ENCODE peak calls at places on chromosome 13, in six cellular contexts. P is ovary, X is right cardiac atrium, V is NT2/D1, A is GM23248, K is cardiac muscle cell. F is an unnamed sample.

GRCh38 chr13:75153834-75154233 is 328.1 kb downstream of the TBC1D4 start:
- DNase-seq in K (peak; percentile 85), X (no peak), A (peak; percentile 66), V (no peak), P (no peak), F (no peak)

GRCh38 chr13:41487222-41487621 is 29.9 kb downstream of the RGCC start:
- DNase-seq in V (no peak), A (no peak), X (no peak), P (no peak), K (no peak), F (no peak)

GRCh38 chr13:34931572-34931971 is 10.5 kb upstream of the NBEA start:
- DNase-seq in P (no peak), A (peak; percentile 23), K (peak; percentile 68), X (no peak), V (no peak), F (peak; percentile 36)

GRCh38 chr13:67123165-67123564 is 107.0 kb downstream of the PCDH9 start:
- DNase-seq in P (no peak), A (no peak), X (no peak), K (no peak), V (no peak), F (no peak)

GRCh38 chr13:27005556-27005955 is 166.1 kb downstream of the USP12 start:
- DNase-seq in K (peak; percentile 52), X (no peak), A (no peak), P (no peak), V (no peak), F (no peak)

GRCh38 chr13:27952931-27953670 is 16.0 kb downstream of the CDX2 start:
- DNase-seq in X (no peak), V (no peak), K (no peak), A (no peak), P (no peak), F (no peak)

GRCh38 chr13:110409581-110409992 is 102.5 kb downstream of the COL4A2 start:
- DNase-seq in K (peak; percentile 75), X (peak; percentile 61), P (no peak), A (no peak), V (no peak), F (peak; percentile 66)

GRCh38 chr13:53191091-53191490 is 162.5 kb downstream of the OLFM4 start:
- DNase-seq in X (no peak), A (peak; percentile 35), V (peak; percentile 86), K (peak; percentile 47), P (no peak), F (no peak)

GRCh38 chr13:88623150-88623549 is 952.0 kb downstream of the SLITRK5 start:
- DNase-seq in X (no peak), P (no peak), K (no peak), A (no peak), V (no peak), F (no peak)

GRCh38 chr13:48775804-48776203 is 122.1 kb downstream of the CYSLTR2 start:
- DNase-seq in P (no peak), A (peak; percentile 96), V (no peak), X (no peak), K (peak; percentile 86), F (peak; percentile 86)

GRCh38 chr13:48678316-48678715 is 24.6 kb downstream of the CYSLTR2 start:
- DNase-seq in P (no peak), A (no peak), V (no peak), X (no peak), K (no peak), F (no peak)

GRCh38 chr13:59103004-59103768 is 1060.5 kb downstream of the DIAPH3 start:
- DNase-seq in A (no peak), K (peak; percentile 82), X (no peak), V (no peak), P (no peak), F (no peak)

GRCh38 chr13:87295636-87296035 is 375.5 kb upstream of the SLITRK5 start:
- DNase-seq in V (no peak), K (no peak), P (no peak), X (no peak), A (no peak), F (no peak)

GRCh38 chr13:112184261-112184660 is 117.3 kb downstream of the SOX1 start:
- DNase-seq in A (no peak), V (no peak), P (no peak), K (no peak), X (no peak), F (no peak)
- H3K9me3 ChIP-seq in A (no peaks in the 10 kb centered on the region), V (no peaks in the 10 kb centered on the region), P (no peaks in the 10 kb centered on the region), K (no peaks in the 10 kb centered on the region), X (no peaks in the 10 kb centered on the region), F (peaks cover 35% of the 10 kb centered on the region)

DNA sequence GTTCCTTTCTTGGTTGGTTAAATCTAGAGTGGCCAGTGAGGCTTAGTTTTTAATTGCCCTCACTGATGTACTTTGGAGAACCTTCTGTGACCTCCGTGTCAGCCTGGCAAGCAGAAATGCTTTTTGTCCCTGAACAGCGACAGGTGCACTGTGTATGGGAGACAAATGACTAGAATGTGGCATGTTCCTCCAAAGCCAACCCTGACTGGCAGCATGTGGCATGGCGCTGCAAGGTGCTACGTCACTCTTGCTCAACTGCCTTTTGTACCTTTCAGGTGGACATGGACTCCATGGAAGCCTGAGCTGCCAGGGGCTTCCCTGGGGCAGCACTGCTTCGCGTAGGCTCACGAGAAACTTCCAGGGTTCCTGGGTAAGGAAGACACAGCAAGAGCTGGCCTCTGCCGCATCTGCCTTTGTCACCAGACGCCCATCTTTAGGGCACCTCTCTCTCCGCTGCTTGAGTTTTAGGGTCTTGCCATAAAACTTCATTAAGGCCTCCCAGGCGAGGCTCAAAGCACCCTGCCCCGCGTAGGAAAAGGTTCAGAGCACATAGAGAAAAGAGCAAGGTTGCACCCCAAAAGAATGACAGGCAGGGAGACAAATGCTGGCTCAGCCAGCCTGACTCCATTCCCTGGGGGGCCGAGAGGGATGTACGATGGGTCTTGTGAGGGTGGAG is 167.1 kb upstream of the SOX1 start:
- DNase-seq in A (no peak), K (no peak), V (no peak), X (no peak), P (no peak), F (no peak)
- H3K9me3 ChIP-seq in A (no peaks in the 10 kb centered on the region), K (no peaks in the 10 kb centered on the region), V (no peaks in the 10 kb centered on the region), X (no peaks in the 10 kb centered on the region), P (no peaks in the 10 kb centered on the region), F (peaks cover 38% of the 10 kb centered on the region)

DNA sequence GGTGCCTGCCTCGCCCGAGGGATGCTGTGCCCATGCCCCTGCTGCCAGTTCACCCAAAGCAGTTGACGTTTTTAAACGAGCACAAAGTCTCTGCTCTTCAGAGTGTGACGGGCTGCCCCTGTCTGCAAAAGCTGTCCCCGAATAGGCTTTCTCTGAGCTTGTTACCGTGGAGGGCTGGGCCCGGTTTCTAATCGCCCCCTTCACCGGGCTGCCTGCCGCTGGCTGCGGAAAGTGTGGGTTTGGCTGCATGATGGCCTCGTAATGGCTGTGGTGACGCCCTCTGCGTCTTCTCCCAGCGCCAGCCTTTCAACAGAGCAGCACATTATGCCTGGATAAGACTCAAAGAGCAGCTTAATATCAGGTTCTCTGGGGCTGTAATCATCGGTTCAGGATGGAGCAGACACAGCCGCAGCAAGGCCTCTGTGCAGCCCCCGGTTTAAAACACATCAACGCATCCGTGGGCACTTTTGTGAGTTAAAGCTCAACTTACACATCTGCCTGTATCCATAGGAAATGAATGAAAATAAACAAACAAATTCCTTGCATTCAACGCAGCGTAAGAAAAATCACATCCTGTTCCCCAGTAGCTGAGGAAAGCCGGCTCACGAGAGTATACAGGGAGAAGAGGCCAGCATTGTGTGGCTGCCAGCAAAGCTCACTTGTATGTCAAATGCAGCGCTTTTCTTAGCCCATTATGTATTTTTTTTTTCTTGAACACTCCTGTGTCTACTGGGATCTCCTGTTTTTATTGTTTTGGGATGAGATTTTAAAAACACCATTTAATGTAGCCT is 166.4 kb upstream of the SOX1 start:
- DNase-seq in V (no peak), K (no peak), A (no peak), X (no peak), P (no peak), F (no peak)
- H3K9me3 ChIP-seq in V (no peaks in the 10 kb centered on the region), K (no peaks in the 10 kb centered on the region), A (no peaks in the 10 kb centered on the region), X (no peaks in the 10 kb centered on the region), P (no peaks in the 10 kb centered on the region), F (peaks cover 33% of the 10 kb centered on the region)

DNA sequence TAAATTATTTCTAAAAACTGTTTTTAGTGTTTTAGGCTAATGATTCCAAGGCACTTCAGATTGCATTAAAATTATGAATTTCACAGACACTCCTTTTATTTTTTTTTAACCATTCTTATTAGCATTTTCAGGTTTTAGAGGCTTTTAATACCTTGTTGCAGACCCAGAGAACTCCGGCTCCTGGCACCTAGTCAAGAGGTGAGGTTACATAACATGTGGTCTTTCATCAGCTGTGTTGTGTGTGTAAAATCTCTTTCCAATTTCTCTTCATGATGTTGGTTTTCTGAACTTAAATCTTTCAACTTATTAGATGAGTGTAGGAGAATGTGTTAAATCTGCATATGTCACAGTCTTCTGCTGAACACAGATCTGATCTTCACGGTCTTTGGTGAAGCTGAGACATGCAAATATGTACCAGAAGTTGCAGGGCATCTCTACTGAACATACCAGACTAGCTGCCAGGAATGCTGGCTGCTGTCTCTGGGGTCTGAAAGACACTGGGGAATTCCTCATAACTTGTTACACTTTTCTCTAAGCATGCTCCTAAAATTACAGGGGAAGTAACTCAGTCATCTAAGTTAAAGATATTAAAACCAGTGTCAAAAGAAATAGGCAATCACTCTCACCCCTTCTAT is 1165.3 kb downstream of the EFNB2 start:
- DNase-seq in K (peak; percentile 8), A (no peak), V (no peak), P (no peak), X (no peak), F (no peak)
- H3K9me3 ChIP-seq in K (no peaks in the 10 kb centered on the region), A (no peaks in the 10 kb centered on the region), V (no peaks in the 10 kb centered on the region), P (no peaks in the 10 kb centered on the region), X (no peaks in the 10 kb centered on the region), F (no peaks in the 10 kb centered on the region)

DNA sequence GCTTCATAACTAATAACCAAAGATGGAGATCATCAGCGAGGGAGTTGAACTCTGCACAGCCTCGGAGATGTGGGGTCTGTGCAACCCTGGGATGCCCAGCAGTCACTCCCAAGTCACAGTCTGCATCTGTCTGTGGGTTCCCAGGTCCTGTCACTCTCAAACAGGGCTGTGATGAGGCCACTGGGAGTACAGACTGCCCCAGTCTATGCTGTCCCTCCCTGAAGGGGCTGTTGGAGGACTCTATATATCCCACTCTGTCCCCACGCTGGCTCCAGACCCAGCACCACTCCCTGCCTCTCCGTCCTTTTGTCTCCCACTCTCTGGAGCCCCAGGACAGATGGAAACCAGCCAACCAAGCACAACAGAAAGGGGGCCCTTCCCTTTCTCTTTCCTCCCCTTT is 26.2 kb upstream of the C13orf42 start:
- DNase-seq in A (no peak), K (no peak), X (no peak), P (no peak), V (no peak), F (no peak)
- H3K9me3 ChIP-seq in A (no peaks in the 10 kb centered on the region), K (no peaks in the 10 kb centered on the region), X (no peaks in the 10 kb centered on the region), P (no peaks in the 10 kb centered on the region), V (no peaks in the 10 kb centered on the region), F (no peaks in the 10 kb centered on the region)

GRCh38 chr13:54415753-54416366 is 1387.2 kb downstream of the OLFM4 start:
- DNase-seq in P (no peak), A (no peak), K (no peak), V (no peak), X (no peak), F (no peak)
- H3K9me3 ChIP-seq in P (no peaks in the 10 kb centered on the region), A (no peaks in the 10 kb centered on the region), K (no peaks in the 10 kb centered on the region), V (no peaks in the 10 kb centered on the region), X (no peaks in the 10 kb centered on the region), F (peaks cover 5% of the 10 kb centered on the region)

GRCh38 chr13:109235901-109236300 is 550.5 kb downstream of the IRS2 start:
- DNase-seq in P (no peak), V (no peak), A (no peak), X (no peak), K (no peak), F (peak; percentile 98)

GRCh38 chr13:109231853-109232252 is 554.5 kb downstream of the IRS2 start:
- DNase-seq in A (no peak), P (no peak), X (no peak), K (peak; percentile 51), V (no peak), F (no peak)

GRCh38 chr13:109227344-109227940 is 558.9 kb downstream of the IRS2 start:
- DNase-seq in P (no peak), V (no peak), X (no peak), A (no peak), K (no peak), F (no peak)

GRCh38 chr13:109228211-109228610 is 558.2 kb downstream of the IRS2 start:
- DNase-seq in X (no peak), K (no peak), A (no peak), P (no peak), V (no peak), F (no peak)

GRCh38 chr13:109233293-109233692 is 553.1 kb downstream of the IRS2 start:
- DNase-seq in X (no peak), A (peak; percentile 32), V (no peak), P (no peak), K (no peak), F (peak; percentile 45)
- H3K9me3 ChIP-seq in X (no peaks in the 10 kb centered on the region), A (no peaks in the 10 kb centered on the region), V (peaks cover 22% of the 10 kb centered on the region), P (peaks cover 4% of the 10 kb centered on the region), K (no peaks in the 10 kb centered on the region), F (no peaks in the 10 kb centered on the region)

F was measured in mammary epithelial cell.